ENCODE peak calls at places on chromosomes 16 and 17, in four cellular contexts. O, M, L and P are unnamed samples. For H3K9me3 and H3K4me1, the result is how much of the 10 kb centered on the place peaks cover.

GRCh38 chr16:79485020-79485419 is 115.5 kb downstream of the MAF start:
- DNase-seq in O (no peak), M (no peak), L (no peak), P (no peak)

GRCh38 chr17:39534768-39535405 is 72.8 kb downstream of the NEUROD2 start:
- DNase-seq in O (no peak), M (no peak), L (no peak), P (no peak)

GRCh38 chr16:89300976-89301360 is 83.5 kb downstream of the ZNF778 start:
- DNase-seq in O (no peak), M (no peak), L (no peak), P (no peak)

GRCh38 chr16:61681124-61681523 is 355.1 kb downstream of the CDH8 start:
- DNase-seq in O (no peak), M (no peak), L (no peak), P (no peak)

GRCh38 chr17:14460502-14460901 is 159.6 kb downstream of the HS3ST3B1 start:
- DNase-seq in L (no peak), M (no peak), O (no peak), P (no peak)

GRCh38 chr16:50263940-50264929 is 2.1 kb upstream of the ADCY7 start:
- DNase-seq in M (no peak), O (peak), L (no peak), P (no peak)

GRCh38 chr17:251531-251930 is 70.1 kb upstream of the DOC2B start:
- DNase-seq in O (peak), L (no peak), M (no peak), P (no peak)

GRCh38 chr17:7174603-7175362 is 4.4 kb downstream of the ASGR1 start:
- DNase-seq in M (no peak), O (no peak), L (no peak), P (no peak)

GRCh38 chr16:70468776-70469525 is 14.6 kb downstream of the FCSK start:
- DNase-seq in L (no peak), M (no peak), O (peak), P (no peak)

GRCh38 chr16:11257131-11257938 is 1.3 kb upstream of the SOCS1 start:
- DNase-seq in O (peak), M (peak), L (peak), P (peak)

GRCh38 chr16:77403732-77404131 is 31.1 kb downstream of the ADAMTS18 start:
- DNase-seq in L (no peak), M (no peak), O (no peak), P (no peak)

GRCh38 chr16:58198022-58198683 is at the start of gene CSNK2A2:
- DNase-seq in L (peak), M (peak), O (peak), P (peak)

GRCh38 chr17:82350182-82351030 is 8.6 kb upstream of the TEX19 start:
- DNase-seq in O (no peak), L (peak), M (peak), P (peak)

GRCh38 chr17:62804025-62804424 is 4.1 kb downstream of the MARCHF10 start:
- DNase-seq in L (no peak), O (no peak), M (no peak), P (no peak)

GRCh38 chr17:42774066-42774750 is 959 bp downstream of the VPS25 start:
- DNase-seq in O (no peak), L (no peak), M (no peak), P (no peak)

GRCh38 chr17:29089601-29090044 is 46.7 kb downstream of the PIPOX start:
- DNase-seq in L (no peak), O (no peak), M (no peak), P (no peak)

GRCh38 chr16:77732241-77732946 is 10.1 kb downstream of the NUDT7 start:
- DNase-seq in M (no peak), L (no peak), O (no peak), P (no peak)

GRCh38 chr16:56306690-56307533 is 115.6 kb downstream of the GNAO1 start:
- DNase-seq in L (no peak), O (no peak), M (no peak), P (no peak)

GRCh38 chr17:82419471-82419995 is 1.1 kb upstream of the OGFOD3 start:
- DNase-seq in M (peak), O (no peak), L (peak), P (no peak)

GRCh38 chr17:82976982-82977488 is 102.4 kb upstream of the METRNL start:
- DNase-seq in M (no peak), L (no peak), O (no peak), P (no peak)

GRCh38 chr16:4489030-4489429 is 12.8 kb downstream of the HMOX2 start:
- DNase-seq in M (no peak), L (no peak), O (no peak), P (no peak)

GRCh38 chr17:67401598-67402504 is 24.8 kb downstream of the PITPNC1 start:
- DNase-seq in O (no peak), M (peak), L (no peak), P (no peak)

GRCh38 chr16:7236824-7237410 is 95.7 kb upstream of the RBFOX1 start:
- DNase-seq in L (no peak), O (no peak), M (no peak), P (no peak)

GRCh38 chr16:87338155-87338765 is 21.1 kb upstream of the C16orf95 start:
- DNase-seq in O (peak), M (no peak), L (no peak), P (no peak)

GRCh38 chr17:410674-411401 is 58.2 kb upstream of the RPH3AL start:
- DNase-seq in L (peak), O (no peak), M (no peak), P (peak)

GRCh38 chr16:19706846-19707245 is 11.2 kb downstream of the KNOP1 start:
- DNase-seq in L (no peak), M (no peak), O (no peak), P (no peak)

GRCh38 chr16:74901606-74902005 is 83.3 kb downstream of the WDR59 start:
- DNase-seq in O (no peak), M (no peak), L (no peak), P (no peak)

DNA sequence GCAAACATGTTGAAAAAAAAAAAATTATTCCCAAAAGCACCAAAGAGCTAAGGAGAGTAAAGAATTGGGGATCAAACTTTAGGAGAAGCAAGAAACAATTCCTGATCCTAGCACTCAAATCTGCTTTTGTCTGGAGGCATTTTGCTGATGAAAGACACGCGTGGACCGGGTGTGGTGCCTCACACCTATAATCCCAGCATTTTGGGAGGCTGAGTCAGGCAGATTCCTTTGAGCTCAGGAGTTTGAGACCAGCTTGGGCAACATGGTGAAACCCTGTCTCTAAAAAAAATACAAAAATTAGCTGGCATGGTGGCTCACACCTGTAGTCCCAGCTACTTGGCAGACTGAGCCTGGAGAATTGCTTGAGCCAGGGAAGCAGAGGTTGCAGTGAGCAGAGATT is 35.4 kb downstream of the ZFP90 start:
- DNase-seq in M (no peak), L (no peak), O (no peak), P (no peak)
- H3K9me3 ChIP-seq in M (under half), L (under half), O (half or more), P (under half)

GRCh38 chr16:81515281-81515680 is 70.7 kb downstream of the CMIP start:
- DNase-seq in M (no peak), L (no peak), O (no peak), P (no peak)

GRCh38 chr16:81515721-81516120 is 71.1 kb downstream of the CMIP start:
- DNase-seq in L (no peak), M (no peak), O (no peak), P (no peak)

GRCh38 chr16:81517630-81518438 is 73.2 kb downstream of the CMIP start:
- DNase-seq in O (no peak), L (no peak), M (no peak), P (no peak)

GRCh38 chr16:81517150-81517499 is 72.5 kb downstream of the CMIP start:
- DNase-seq in L (no peak), O (no peak), M (no peak), P (no peak)

GRCh38 chr16:81516478-81517149 is 72.0 kb downstream of the CMIP start:
- DNase-seq in O (no peak), L (no peak), M (no peak), P (peak)
- H3K4me1 ChIP-seq in O (under half), L (under half), M (half or more), P (under half)

GRCh38 chr17:70879389-70879788 is 710.1 kb downstream of the KCNJ2 start:
- DNase-seq in M (no peak), L (no peak), O (no peak), P (no peak)
- H3K9me3 ChIP-seq in M (under half), L (under half), O (under half), P (under half)

GRCh38 chr17:49952209-49952911 is 16.6 kb upstream of the DLX4 start:
- DNase-seq in L (peak), M (peak), O (peak), P (peak)
- H3K4me1 ChIP-seq in L (under half), M (under half), O (under half), P (under half)